ENCODE peak calls at places on chromosomes 5 and 9, in seven cellular contexts. V is neural crest cell; N is CD8-positive, alpha-beta T cell; M is brain microvascular endothelial cell; P is M059J; O is Right ventricle myocardium superior; U is activated T-cell treated with anti-CD3 and anti-CD28 coated beads for 1 hour. S is an unnamed sample.

GRCh38 chr5:65611524-65611923 is 12.6 kb downstream of the TRIM23 start:
- DNase-seq in M (peak), U (no peak), V (no peak), N (no peak), O (no peak), P (no peak), S (peak)

GRCh38 chr9:125886365-125886764 is 139.2 kb downstream of the PBX3 start:
- DNase-seq in V (no peak), P (peak), N (no peak), O (no peak), M (no peak), U (no peak), S (peak)

GRCh38 chr9:76893395-76893932 is 12.4 kb downstream of the PRUNE2 start:
- DNase-seq in M (no peak), U (no peak), P (no peak), N (no peak), V (no peak), O (no peak), S (peak)

GRCh38 chr5:98414938-98415337 is 358.5 kb upstream of the RGMB start:
- DNase-seq in M (peak), V (no peak), U (no peak), N (no peak), O (no peak), P (peak), S (peak)

GRCh38 chr5:58648846-58649245 is 66.0 kb downstream of the RAB3C start:
- DNase-seq in O (no peak), U (no peak), M (no peak), P (no peak), V (no peak), N (no peak), S (no peak)

GRCh38 chr5:118529361-118530154 is 458.8 kb downstream of the DTWD2 start:
- DNase-seq in M (no peak), U (no peak), P (no peak), O (peak), N (no peak), V (no peak), S (no peak)

GRCh38 chr9:101705135-101705661 is 33.2 kb downstream of the GRIN3A start:
- DNase-seq in P (peak), M (no peak), N (peak), U (peak), V (peak), O (peak), S (no peak)

GRCh38 chr5:149795360-149795759 is 65.2 kb downstream of the PPARGC1B start:
- DNase-seq in P (no peak), M (no peak), N (no peak), O (no peak), U (no peak), V (no peak), S (no peak)

GRCh38 chr5:24222866-24223265 is 421.9 kb downstream of the CDH10 start:
- DNase-seq in M (no peak), V (no peak), N (no peak), U (no peak), O (no peak), P (peak), S (peak)

GRCh38 chr5:89707891-89708290 is 701.7 kb downstream of the CETN3 start:
- DNase-seq in O (no peak), P (no peak), V (no peak), M (no peak), U (no peak), N (no peak), S (no peak)

GRCh38 chr5:78719504-78720233 is 71.1 kb upstream of the LHFPL2 start:
- DNase-seq in M (no peak), V (no peak), O (no peak), N (no peak), U (no peak), P (no peak), S (no peak)

GRCh38 chr9:35348109-35348508 is 141.8 kb upstream of the RUSC2 start:
- DNase-seq in N (no peak), M (no peak), U (no peak), P (no peak), V (no peak), O (no peak), S (no peak)

GRCh38 chr5:21254161-21254560 is 1266.2 kb upstream of the CDH18 start:
- DNase-seq in P (no peak), U (no peak), M (no peak), N (no peak), O (no peak), V (no peak), S (no peak)

GRCh38 chr9:106816524-106816923 is 46.4 kb upstream of the ZNF462 start:
- DNase-seq in P (no peak), O (no peak), N (no peak), V (no peak), M (no peak), U (no peak), S (no peak)